ENCODE peak calls at places on chromosomes 11 and 22, in four cellular contexts. P is HCT116, O is stomach, M is sigmoid colon. R is an unnamed sample.

GRCh38 chr11:1862588-1863351 is 9.9 kb downstream of the LSP1 start:
- DNase-seq in O (no peak), P (peak), M (no peak), R (peak)

GRCh38 chr11:808427-809286 is 1.1 kb upstream of the RPLP2 start:
- DNase-seq in P (no peak), O (no peak), M (peak), R (peak)

GRCh38 chr11:109203176-109203575 is 218.8 kb upstream of the C11orf87 start:
- DNase-seq in O (no peak), M (no peak), P (no peak), R (no peak)

GRCh38 chr11:134784046-134784445 is 372.0 kb upstream of the B3GAT1 start:
- DNase-seq in O (no peak), P (no peak), M (no peak), R (no peak)

GRCh38 chr11:47591764-47592163 is 2.4 kb downstream of the C1QTNF4 start:
- DNase-seq in P (no peak), M (no peak), O (no peak), R (no peak)

GRCh38 chr22:26835929-26836528 is 178.6 kb downstream of the MIAT start:
- DNase-seq in M (no peak), O (peak), P (peak), R (peak)

GRCh38 chr11:10459029-10459970 is 4.2 kb downstream of the AMPD3 start:
- DNase-seq in O (no peak), P (no peak), M (no peak), R (no peak)

GRCh38 chr11:97888641-97889040 is 1132.1 kb upstream of the CNTN5 start:
- DNase-seq in M (no peak), P (no peak), O (no peak), R (no peak)

GRCh38 chr22:24289781-24290181 is 19.1 kb downstream of the SPECC1L start:
- DNase-seq in M (peak), O (no peak), P (no peak), R (no peak)

GRCh38 chr11:2312232-2313042 is 10.6 kb downstream of the TSPAN32 start:
- DNase-seq in O (no peak), M (peak), P (no peak), R (peak)

GRCh38 chr11:60924906-60925684 is 835 bp downstream of the TMEM132A start:
- DNase-seq in P (no peak), M (no peak), O (no peak), R (no peak)

GRCh38 chr11:69362315-69362714 is 68.4 kb downstream of the MYEOV start:
- DNase-seq in M (no peak), P (no peak), O (peak), R (no peak)

GRCh38 chr22:37485006-37485713 is 1.0 kb downstream of the MFNG start:
- DNase-seq in P (no peak), O (no peak), M (no peak), R (no peak)

GRCh38 chr22:50544746-50545253 is 899 bp upstream of the KLHDC7B start:
- DNase-seq in M (no peak), P (no peak), O (peak), R (no peak)

GRCh38 chr11:13053255-13053917 is 44.3 kb downstream of the RASSF10 start:
- DNase-seq in M (no peak), O (no peak), P (no peak), R (no peak)

GRCh38 chr11:95827661-95828060 is 37.4 kb downstream of the CEP57 start:
- DNase-seq in P (no peak), M (no peak), O (no peak), R (no peak)

GRCh38 chr22:27801616-27802388 is at the start of gene MN1:
- DNase-seq in P (no peak), O (peak), M (no peak), R (peak)

GRCh38 chr11:130865772-130866114 is 50.5 kb downstream of the SNX19 start:
- DNase-seq in M (no peak), O (no peak), P (no peak), R (no peak)
- TF ChIP-seq POLR2A in M (no peak), O (no peak), P (no peak), R (no peak)

GRCh38 chr11:114182471-114182968 is 113.7 kb upstream of the NNMT start:
- DNase-seq in O (no peak), M (no peak), P (no peak), R (no peak)

GRCh38 chr11:114180301-114181055 is 115.7 kb upstream of the NNMT start:
- DNase-seq in O (peak), M (no peak), P (no peak), R (no peak)

GRCh38 chr11:114179234-114179941 is 116.8 kb upstream of the NNMT start:
- DNase-seq in M (peak), P (no peak), O (peak), R (no peak)

GRCh38 chr11:114181752-114182151 is 114.4 kb upstream of the NNMT start:
- DNase-seq in O (no peak), M (no peak), P (no peak), R (no peak)

GRCh38 chr11:114181195-114181594 is 115.0 kb upstream of the NNMT start:
- DNase-seq in M (no peak), O (no peak), P (no peak), R (no peak)
- TF ChIP-seq POLR2A in M (no peak), O (no peak), P (no peak), R (no peak)

GRCh38 chr11:133386262-133386661 is 146.0 kb downstream of the OPCML start:
- DNase-seq in M (no peak), P (no peak), O (no peak), R (no peak)

GRCh38 chr11:133384731-133385130 is 147.6 kb downstream of the OPCML start:
- DNase-seq in P (no peak), O (no peak), M (no peak), R (no peak)

GRCh38 chr11:133386852-133387251 is 145.4 kb downstream of the OPCML start:
- DNase-seq in P (no peak), O (no peak), M (no peak), R (no peak)

GRCh38 chr11:133382217-133382746 is 150.0 kb downstream of the OPCML start:
- DNase-seq in O (no peak), P (no peak), M (no peak), R (no peak)

GRCh38 chr11:133383689-133384088 is 148.6 kb downstream of the OPCML start:
- DNase-seq in M (no peak), O (no peak), P (no peak), R (no peak)
- TF ChIP-seq POLR2A in M (no peak), O (no peak), P (no peak), R (no peak)

GRCh38 chr11:122100222-122101080 is 15.6 kb downstream of the BLID start:
- DNase-seq in O (no peak), M (peak), P (no peak), R (no peak)
- TF ChIP-seq POLR2A in O (no peak), M (peak), P (no peak), R (no peak)